ENCODE peak calls at places on chromosomes 5 and 9, in seven cellular contexts. R is mesenteric fat pad; I is C1 segment of cervical spinal cord; O is activated T-helper 1 cell treated with anti-CD3 and anti-CD28 coated beads, Interleukin-12 subunit alpha, Interleukin-12 subunit beta, Interleukin-2, Interleukin-4 antibody, amounts not matched to agents 30 ng/mL and 10 ng/mL and 1 ng/mL, durations not matched to agents 14 hours and 24 hours and 36 hours; C is AG09309; X is keratinocyte; W is GM23248. Y is an unnamed sample.

GRCh38 chr9:111678293-111678692 is 16.9 kb downstream of the GNG10 start:
- DNase-seq in R (no peak), I (no peak), O (no peak), C (no peak), X (no peak), W (no peak), Y (no peak)

GRCh38 chr5:388266-389196 is 54.4 kb upstream of the EXOC3 start:
- DNase-seq in R (peak), I (no peak), O (no peak), C (no peak), X (no peak), W (no peak), Y (no peak)

GRCh38 chr5:123610665-123611406 is 98.9 kb downstream of the CSNK1G3 start:
- DNase-seq in R (no peak), I (no peak), O (peak), C (peak), X (peak), W (peak), Y (no peak)

GRCh38 chr5:141636413-141637265 is at the start of the genes HDAC3 and RELL2:
- DNase-seq in R (peak), I (peak), O (peak), C (peak), X (no peak), W (peak), Y (peak)

GRCh38 chr5:159324986-159325385 is 5.3 kb downstream of the IL12B start:
- DNase-seq in R (no peak), I (no peak), O (no peak), C (no peak), X (no peak), W (no peak), Y (no peak)

GRCh38 chr9:132998861-132999635 is 20.6 kb downstream of the GFI1B start:
- DNase-seq in R (no peak), I (no peak), O (no peak), C (no peak), X (no peak), W (no peak), Y (no peak)

GRCh38 chr9:93203713-93204469 is 20.0 kb downstream of the WNK2 start:
- DNase-seq in R (no peak), I (no peak), O (no peak), C (no peak), X (no peak), W (no peak), Y (no peak)

GRCh38 chr9:96245399-96245798 is 56.6 kb downstream of the HSD17B3 start:
- DNase-seq in R (no peak), I (no peak), O (no peak), C (no peak), X (no peak), W (no peak), Y (no peak)

GRCh38 chr9:18185196-18185595 is 288.8 kb upstream of the ADAMTSL1 start:
- DNase-seq in R (no peak), I (no peak), O (no peak), C (no peak), X (no peak), W (no peak), Y (no peak)

GRCh38 chr9:89379031-89379430 is 60.7 kb downstream of the SECISBP2 start:
- DNase-seq in R (no peak), I (no peak), O (no peak), C (no peak), X (no peak), W (no peak), Y (no peak)

GRCh38 chr9:107340920-107341632 is 58.0 kb downstream of the RAD23B start:
- DNase-seq in R (peak), I (no peak), O (peak), C (no peak), X (peak), W (peak), Y (peak)

GRCh38 chr5:4348418-4348817 is 752.8 kb downstream of the IRX1 start:
- DNase-seq in R (no peak), I (no peak), O (no peak), C (no peak), X (no peak), W (no peak), Y (no peak)

GRCh38 chr9:123282343-123283047 is 14.1 kb upstream of the STRBP start:
- DNase-seq in R (no peak), I (no peak), O (no peak), C (no peak), X (no peak), W (no peak), Y (no peak)

GRCh38 chr5:107618233-107618632 is 52.5 kb downstream of the EFNA5 start:
- DNase-seq in R (no peak), I (no peak), O (no peak), C (no peak), X (no peak), W (no peak), Y (no peak)

GRCh38 chr9:105062222-105062850 is 134.4 kb upstream of the ABCA1 start:
- DNase-seq in R (no peak), I (no peak), O (no peak), C (no peak), X (no peak), W (no peak), Y (no peak)

GRCh38 chr5:14463629-14464028 is 118.0 kb upstream of the OTULINL start:
- DNase-seq in R (no peak), I (no peak), O (no peak), C (no peak), X (peak), W (peak), Y (no peak)

GRCh38 chr5:34411470-34412346 is 244.4 kb upstream of the RAI14 start:
- DNase-seq in R (no peak), I (no peak), O (no peak), C (no peak), X (no peak), W (peak), Y (no peak)

GRCh38 chr9:13014484-13014883 is 239.7 kb downstream of the LURAP1L start:
- DNase-seq in R (no peak), I (no peak), O (no peak), C (no peak), X (no peak), W (peak), Y (no peak)

GRCh38 chr5:107023732-107024131 is 647.0 kb downstream of the EFNA5 start:
- DNase-seq in R (no peak), I (no peak), O (no peak), C (no peak), X (no peak), W (no peak), Y (no peak)

GRCh38 chr9:92576175-92576574 is 40.4 kb upstream of the ECM2 start:
- DNase-seq in R (no peak), I (no peak), O (no peak), C (no peak), X (no peak), W (no peak), Y (no peak)

GRCh38 chr9:69809304-69809863 is 11.2 kb upstream of the CFAP95 start:
- DNase-seq in R (no peak), I (no peak), O (no peak), C (no peak), X (no peak), W (peak), Y (no peak)

GRCh38 chr5:111997308-111998159 is 240.5 kb upstream of the NREP start:
- DNase-seq in R (no peak), I (no peak), O (no peak), C (peak), X (peak), W (peak), Y (no peak)

GRCh38 chr9:36450110-36450732 is 50.2 kb upstream of the RNF38 start:
- DNase-seq in R (no peak), I (no peak), O (no peak), C (no peak), X (no peak), W (peak), Y (no peak)

GRCh38 chr5:143061161-143061945 is 291.2 kb downstream of the ARHGAP26 start:
- DNase-seq in R (no peak), I (no peak), O (no peak), C (no peak), X (peak), W (peak), Y (no peak)

GRCh38 chr5:126044111-126044668 is 379.0 kb upstream of the GRAMD2B start:
- DNase-seq in R (no peak), I (no peak), O (no peak), C (no peak), X (no peak), W (peak), Y (no peak)

GRCh38 chr9:121742923-121743322 is 91.5 kb downstream of the DAB2IP start:
- DNase-seq in R (no peak), I (no peak), O (no peak), C (no peak), X (no peak), W (no peak), Y (no peak)

GRCh38 chr9:120698766-120699165 is 15.5 kb downstream of the MEGF9 start:
- DNase-seq in R (no peak), I (no peak), O (no peak), C (no peak), X (no peak), W (no peak), Y (no peak)

GRCh38 chr5:136769900-136770684 is 404.7 kb upstream of the TRPC7 start:
- DNase-seq in R (no peak), I (no peak), O (no peak), C (peak), X (peak), W (peak), Y (no peak)

GRCh38 chr5:3336666-3337065 is 259.0 kb upstream of the IRX1 start:
- DNase-seq in R (no peak), I (no peak), O (no peak), C (no peak), X (no peak), W (peak), Y (no peak)

GRCh38 chr9:108543251-108543768 is 312.5 kb downstream of the ACTL7B start:
- DNase-seq in R (no peak), I (no peak), O (no peak), C (no peak), X (peak), W (peak), Y (no peak)

GRCh38 chr9:130410443-130410842 is 34.3 kb upstream of the ASS1 start:
- DNase-seq in R (no peak), I (no peak), O (no peak), C (no peak), X (no peak), W (no peak), Y (no peak)

GRCh38 chr5:48192-48591 is 43.8 kb upstream of the PLEKHG4B start:
- DNase-seq in R (no peak), I (no peak), O (no peak), C (no peak), X (no peak), W (no peak), Y (no peak)

GRCh38 chr9:97372580-97372979 is 39.3 kb upstream of the TDRD7 start:
- DNase-seq in R (peak), I (no peak), O (no peak), C (no peak), X (no peak), W (no peak), Y (no peak)

Y was measured in activated naive CD8-positive, alpha-beta T cell treated with anti-CD3 and anti-CD28 coated beads, Interleukin-2, amount 50 U/mL, for 16 hours.